ENCODE peak calls at places on chromosomes 2 and 18, in six cellular contexts. I, R, F, S, M and E are unnamed samples.
A peak's percentile ranks its signal among the peaks of the same experiment; 100 is the strongest.

GRCh38 chr2:157592983-157593382 is 35.7 kb downstream of the ACVR1C start:
- DNase-seq in I (no peak), R (no peak), F (no peak), S (no peak), M (no peak), E (no peak)

GRCh38 chr18:22639626-22640025 is 221.9 kb upstream of the CTAGE1 start:
- DNase-seq in I (no peak), R (no peak), F (no peak), S (no peak), M (no peak), E (no peak)

GRCh38 chr2:101040072-101040471 is 38.0 kb downstream of the RPL31 start:
- DNase-seq in I (no peak), R (no peak), F (no peak), S (no peak), M (no peak), E (no peak)

GRCh38 chr2:204982303-204982702 is 437.0 kb downstream of the PARD3B start:
- DNase-seq in I (no peak), R (no peak), F (no peak), S (no peak), M (no peak), E (no peak)

GRCh38 chr2:68366083-68366560 is 1.0 kb downstream of the PLEK start:
- DNase-seq in I (no peak), R (no peak), F (no peak), S (no peak), M (peak; percentile 55), E (no peak)

GRCh38 chr18:2680216-2680792 is 24.8 kb downstream of the SMCHD1 start:
- DNase-seq in I (no peak), R (no peak), F (no peak), S (no peak), M (no peak), E (no peak)

GRCh38 chr2:222670191-222671038 is 1.0 kb upstream of the MOGAT1 start:
- DNase-seq in I (no peak), R (no peak), F (no peak), S (no peak), M (no peak), E (no peak)

GRCh38 chr18:13621886-13622619 is 104.3 kb downstream of the FAM210A start:
- DNase-seq in I (no peak), R (no peak), F (no peak), S (no peak), M (no peak), E (no peak)

GRCh38 chr2:207223051-207223450 is 57.3 kb upstream of the KLF7 start:
- DNase-seq in I (no peak), R (no peak), F (peak; percentile 41), S (no peak), M (no peak), E (no peak)

GRCh38 chr2:105181282-105181681 is 60.3 kb upstream of the GPR45 start:
- DNase-seq in I (no peak), R (no peak), F (no peak), S (no peak), M (no peak), E (no peak)

GRCh38 chr18:50115095-50115494 is 79.9 kb downstream of the MYO5B start:
- DNase-seq in I (no peak), R (no peak), F (no peak), S (no peak), M (no peak), E (no peak)

GRCh38 chr18:63410792-63411191 is 11.5 kb downstream of the VPS4B start:
- DNase-seq in I (no peak), R (no peak), F (no peak), S (no peak), M (peak; percentile 58), E (no peak)

GRCh38 chr2:232568161-232568560 is 17.7 kb downstream of the EIF4E2 start:
- DNase-seq in I (no peak), R (no peak), F (no peak), S (no peak), M (no peak), E (no peak)

GRCh38 chr2:97849881-97850540 is 136.6 kb downstream of the ZAP70 start:
- DNase-seq in I (no peak), R (no peak), F (peak; percentile 21), S (no peak), M (no peak), E (no peak)

GRCh38 chr2:105789745-105790466 is 45.2 kb downstream of the NCK2 start:
- DNase-seq in I (peak; percentile 78), R (peak; percentile 34), F (peak; percentile 74), S (no peak), M (peak; percentile 61), E (peak; percentile 60)

GRCh38 chr2:160464017-160464416 is 29.6 kb downstream of the RBMS1 start:
- DNase-seq in I (no peak), R (no peak), F (no peak), S (no peak), M (no peak), E (no peak)

GRCh38 chr2:238136820-238137537 is 1.5 kb upstream of the KLHL30 start:
- DNase-seq in I (peak; percentile 69), R (peak; percentile 37), F (no peak), S (peak; percentile 18), M (peak; percentile 58), E (no peak)

GRCh38 chr18:23588836-23589560 is 2.7 kb upstream of the NPC1 start:
- DNase-seq in I (no peak), R (no peak), F (no peak), S (no peak), M (no peak), E (no peak)

GRCh38 chr18:74532511-74533025 is 1.7 kb upstream of the CNDP1 start:
- DNase-seq in I (no peak), R (no peak), F (no peak), S (no peak), M (no peak), E (no peak)

GRCh38 chr18:74534981-74535649 is 815 bp downstream of the CNDP1 start:
- DNase-seq in I (no peak), R (no peak), F (peak; percentile 11), S (no peak), M (no peak), E (no peak)

GRCh38 chr18:74534150-74534969 is at the start of gene CNDP1:
- DNase-seq in I (no peak), R (no peak), F (no peak), S (no peak), M (no peak), E (no peak)

GRCh38 chr18:74531043-74531442 is 3.3 kb upstream of the CNDP1 start:
- DNase-seq in I (no peak), R (no peak), F (no peak), S (no peak), M (no peak), E (no peak)

DNA sequence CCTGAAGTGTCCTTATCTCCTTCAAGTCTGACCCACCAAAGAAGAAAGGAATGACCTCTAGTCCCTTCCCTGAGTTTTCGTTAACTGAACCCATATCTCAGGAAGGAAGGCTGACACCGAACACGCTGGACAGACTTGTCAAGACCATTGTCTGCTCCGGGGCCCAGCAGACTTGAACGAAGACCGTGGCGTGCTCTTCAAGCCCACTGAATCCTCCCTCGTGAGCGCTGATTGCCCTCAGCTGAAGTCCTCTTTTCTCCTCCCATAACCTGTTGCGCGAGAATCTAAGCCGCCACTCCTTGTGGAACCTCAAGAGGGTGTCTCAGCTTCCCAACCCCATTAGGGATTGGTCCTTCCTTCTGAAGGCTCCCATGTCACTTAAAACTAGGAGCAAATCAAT is 634 bp upstream of the CNDP1 start:
- DNase-seq in I (no peak), R (no peak), F (no peak), S (no peak), M (no peak), E (no peak)
- TF ChIP-seq CTCF in I (no peak), R (no peak), F (no peak), S (no peak), M (no peak), E (no peak)

GRCh38 chr18:30376515-30376914 is 666.0 kb downstream of the DSC3 start:
- DNase-seq in I (no peak), R (no peak), F (no peak), S (no peak), M (no peak), E (no peak)
- TF ChIP-seq POLR2A in I (no peak), R (no peak), F (no peak), S (no peak), M (no peak), E (no peak)

GRCh38 chr2:223815884-223816570 is 21.4 kb downstream of the AP1S3 start:
- DNase-seq in I (no peak), R (no peak), F (no peak), S (no peak), M (no peak), E (no peak)
- H3K27ac ChIP-seq in I (no peak overlapping the region), R (no peak overlapping the region), F (no peak overlapping the region), S (no peak overlapping the region), M (no peak overlapping the region), E (no peak overlapping the region)

DNA sequence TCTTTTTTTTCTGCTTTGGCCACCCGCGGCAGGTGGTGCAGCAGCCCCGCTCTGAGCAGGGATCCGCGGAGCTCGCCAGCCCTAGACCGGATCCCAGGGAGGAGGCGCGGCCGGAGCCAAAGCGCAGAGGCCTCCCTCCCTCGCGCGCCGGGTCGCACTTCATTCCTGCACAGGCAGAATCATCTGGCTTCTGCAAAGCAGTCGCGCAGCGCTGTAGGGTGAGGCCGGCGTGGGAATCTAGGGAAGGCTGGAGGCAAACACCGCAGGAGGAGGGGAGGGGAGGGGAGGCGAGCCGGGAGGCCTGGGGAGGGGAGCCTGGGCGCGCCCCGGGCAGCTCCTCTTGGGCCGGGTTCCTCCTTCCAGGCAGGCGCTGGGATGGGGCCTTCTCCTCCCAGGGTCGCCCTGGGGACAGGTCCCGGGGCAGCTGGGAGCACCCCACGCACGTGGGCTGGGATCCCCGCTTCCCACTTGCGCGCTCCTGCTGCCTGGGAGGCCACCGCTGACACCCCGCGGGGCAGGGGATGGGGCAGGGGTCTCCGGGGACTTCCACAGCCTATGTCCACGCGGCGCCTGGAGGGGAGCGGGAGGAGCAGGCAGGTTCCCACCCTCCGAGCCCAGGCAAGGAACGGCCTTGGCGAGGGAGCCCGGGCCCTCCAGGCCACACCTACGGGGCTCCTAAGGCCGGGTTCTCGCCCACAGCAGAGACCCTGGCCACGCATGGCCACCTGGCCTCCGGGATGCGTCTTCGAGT is 45.0 kb downstream of the MBP start:
- DNase-seq in I (no peak), R (peak; percentile 66), F (no peak), S (no peak), M (no peak), E (peak; percentile 62)
- TF ChIP-seq CTCF in I (no peak), R (no peak), F (no peak), S (no peak), M (no peak), E (no peak)